ENCODE peak calls at places on chromosomes 2 and 18, in five cellular contexts. G is A549; F is K562; P is spleen; A is CD8-positive, alpha-beta T cell. Y is an unnamed sample.

GRCh38 chr2:46126571-46126970 is 170.6 kb upstream of the EPAS1 start:
- DNase-seq in G (no peak), F (no peak), P (no peak), A (no peak), Y (no peak)

GRCh38 chr2:64919261-64919660 is 69.9 kb upstream of the SLC1A4 start:
- DNase-seq in G (no peak), F (no peak), P (no peak), A (no peak), Y (no peak)

GRCh38 chr2:69154031-69154430 is 141.1 kb downstream of the ANTXR1 start:
- DNase-seq in G (no peak), F (no peak), P (no peak), A (no peak), Y (no peak)

GRCh38 chr2:27316655-27317412 is 6.1 kb downstream of the MPV17 start:
- DNase-seq in G (no peak), F (no peak), P (peak), A (no peak), Y (no peak)

GRCh38 chr2:187544371-187545080 is 9.7 kb downstream of the TFPI start:
- DNase-seq in G (no peak), F (no peak), P (no peak), A (no peak), Y (no peak)

GRCh38 chr2:141041281-141041680 is 1089.5 kb downstream of the LRP1B start:
- DNase-seq in G (no peak), F (no peak), P (no peak), A (no peak), Y (no peak)

GRCh38 chr2:218986148-218986761 is 1.3 kb upstream of the FEV start:
- DNase-seq in G (no peak), F (no peak), P (no peak), A (no peak), Y (no peak)

GRCh38 chr2:204561771-204562170 is 16.5 kb downstream of the PARD3B start:
- DNase-seq in G (no peak), F (no peak), P (no peak), A (no peak), Y (no peak)

GRCh38 chr2:168290391-168290790 is 43.0 kb upstream of the STK39 start:
- DNase-seq in G (no peak), F (no peak), P (no peak), A (no peak), Y (no peak)

GRCh38 chr2:212385241-212385640 is 153.4 kb downstream of the ERBB4 start:
- DNase-seq in G (no peak), F (no peak), P (no peak), A (no peak), Y (no peak)

GRCh38 chr18:70037453-70038061 is 89.9 kb upstream of the CD226 start:
- DNase-seq in G (no peak), F (peak), P (no peak), A (no peak), Y (no peak)

GRCh38 chr2:52879561-52879960 is 888.0 kb upstream of the CHAC2 start:
- DNase-seq in G (no peak), F (no peak), P (no peak), A (no peak), Y (no peak)

GRCh38 chr2:173766537-173767289 is 198.5 kb downstream of the SP3 start:
- DNase-seq in G (no peak), F (no peak), P (no peak), A (no peak), Y (no peak)

GRCh38 chr2:173761603-173762119 is 203.5 kb downstream of the SP3 start:
- DNase-seq in G (no peak), F (no peak), P (no peak), A (no peak), Y (no peak)

GRCh38 chr2:173762864-173763263 is 202.3 kb downstream of the SP3 start:
- DNase-seq in G (no peak), F (no peak), P (no peak), A (no peak), Y (no peak)

GRCh38 chr2:173763641-173764040 is 201.5 kb downstream of the SP3 start:
- DNase-seq in G (no peak), F (no peak), P (no peak), A (no peak), Y (no peak)

GRCh38 chr2:173764094-173764493 is 201.1 kb downstream of the SP3 start:
- DNase-seq in G (no peak), F (no peak), P (no peak), A (no peak), Y (no peak)
- TF ChIP-seq CTCF in G (no peak), F (no peak), P (no peak), A (no peak), Y (no peak)

DNA sequence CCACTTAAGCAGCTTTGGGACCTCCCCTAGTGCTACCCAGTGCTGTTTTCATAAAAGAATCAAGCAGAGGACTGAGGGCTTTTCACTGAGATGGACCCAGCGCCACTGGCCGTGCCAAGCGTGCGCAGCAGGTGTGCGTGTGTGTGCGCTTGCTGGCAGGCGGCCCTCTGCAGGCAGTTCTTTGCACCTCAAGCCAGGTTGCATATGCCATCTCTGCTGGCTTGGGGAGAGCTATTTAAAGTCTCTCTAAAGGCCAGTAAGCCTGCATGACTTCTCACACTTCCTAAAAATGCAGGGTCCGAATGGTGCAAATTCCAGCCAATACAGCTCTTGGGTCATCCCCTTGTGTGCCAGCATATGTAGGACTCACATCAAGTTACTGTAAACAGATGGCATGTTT is 255.5 kb downstream of the RNF152 start:
- DNase-seq in G (no peak), F (no peak), P (no peak), A (no peak), Y (peak)
- TF ChIP-seq CTCF in G (no peak), F (no peak), P (no peak), A (no peak), Y (no peak)

GRCh38 chr2:236607471-236608307 is 38.1 kb downstream of the ACKR3 start:
- DNase-seq in G (no peak), F (peak), P (peak), A (peak), Y (no peak)
- TF ChIP-seq CTCF in G (no peak), F (peak), P (no peak), A (no peak), Y (no peak)

GRCh38 chr2:143297182-143297581 is 168.0 kb downstream of the ARHGAP15 start:
- DNase-seq in G (no peak), F (no peak), P (no peak), A (no peak), Y (no peak)
- TF ChIP-seq CTCF in G (no peak), F (no peak), P (no peak), A (no peak), Y (no peak)

GRCh38 chr2:232874677-232875223 is 4.7 kb downstream of the SNORC start:
- DNase-seq in G (no peak), F (no peak), P (no peak), A (no peak), Y (no peak)

GRCh38 chr2:232873909-232874641 is 4.0 kb downstream of the SNORC start:
- DNase-seq in G (no peak), F (peak), P (no peak), A (no peak), Y (no peak)

GRCh38 chr2:232876071-232876977 is 6.3 kb downstream of the SNORC start:
- DNase-seq in G (peak), F (no peak), P (no peak), A (no peak), Y (no peak)

GRCh38 chr2:232876978-232877441 is 6.9 kb downstream of the SNORC start:
- DNase-seq in G (no peak), F (no peak), P (peak), A (no peak), Y (no peak)

DNA sequence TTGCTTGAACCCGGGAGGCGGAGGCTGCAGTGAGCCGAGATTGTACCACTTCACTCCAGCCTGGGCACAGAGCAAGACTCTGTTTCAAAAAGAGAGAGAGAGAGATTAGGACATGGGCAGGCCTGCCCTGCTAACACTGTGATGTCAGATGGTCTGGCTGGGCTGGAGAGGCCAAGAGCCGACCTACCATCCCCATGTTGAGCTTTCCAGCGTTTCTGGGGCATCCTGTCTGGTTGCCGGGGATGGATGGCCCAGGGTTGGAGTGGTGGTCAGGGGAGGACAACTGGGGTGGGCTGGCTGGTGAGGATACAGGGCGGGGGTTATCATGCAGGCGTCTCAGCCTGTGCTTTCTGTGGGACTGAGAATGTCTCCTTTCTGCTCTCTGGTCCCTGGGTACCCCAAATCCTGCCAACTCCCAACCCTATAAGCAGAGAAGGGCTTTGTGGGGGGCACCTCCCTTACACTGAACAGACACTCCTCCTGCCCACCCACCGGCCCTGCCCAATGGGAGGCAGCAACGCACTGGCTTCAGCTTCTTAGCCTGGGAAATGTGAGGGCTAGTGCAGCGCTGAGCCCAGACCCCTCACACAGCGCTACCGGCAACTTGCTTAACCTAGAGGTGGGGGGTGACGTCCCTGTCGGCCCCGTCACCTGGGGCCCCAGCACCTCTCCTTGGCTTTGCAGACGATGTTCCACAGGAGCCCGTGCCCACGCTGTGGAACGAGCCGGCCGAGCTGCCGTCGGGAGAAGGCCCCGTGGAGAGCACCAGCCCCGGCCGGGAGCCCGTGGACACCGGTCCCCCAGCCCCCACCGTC is 5.4 kb downstream of the SNORC start:
- DNase-seq in G (no peak), F (no peak), P (no peak), A (no peak), Y (no peak)
- TF ChIP-seq CTCF in G (no peak), F (no peak), P (no peak), A (no peak), Y (no peak)

GRCh38 chr18:11980148-11980554 is 1.2 kb upstream of the IMPA2 start:
- DNase-seq in G (peak), F (no peak), P (no peak), A (no peak), Y (no peak)

GRCh38 chr18:11981383-11981632 is at the start of gene IMPA2:
- DNase-seq in G (no peak), F (no peak), P (no peak), A (no peak), Y (no peak)

GRCh38 chr18:11982981-11983380 is 1.7 kb downstream of the IMPA2 start:
- DNase-seq in G (no peak), F (no peak), P (no peak), A (no peak), Y (no peak)

GRCh38 chr18:11980555-11981382 is 538 bp upstream of the IMPA2 start:
- DNase-seq in G (peak), F (peak), P (peak), A (peak), Y (peak)

GRCh38 chr18:11981633-11982366 is 493 bp downstream of the IMPA2 start:
- DNase-seq in G (peak), F (peak), P (peak), A (peak), Y (peak)
- TF ChIP-seq CTCF in G (no peak), F (no peak), P (no peak), A (no peak), Y (no peak)

Y was measured in glutamatergic neuron.